ENCODE peak calls at places on chromosomes 3 and 15, in seven cellular contexts. J is CD4-positive, alpha-beta T cell; B is cardiac muscle cell; P is psoas muscle; Q is right atrium auricular region; G is effector memory CD4-positive, alpha-beta T cell; Z is Panc1. V is an unnamed sample.

GRCh38 chr15:93584021-93584420 is 495.0 kb upstream of the RGMA start:
- DNase-seq in Q (no peak), P (no peak), J (no peak), G (no peak), Z (no peak), B (no peak), V (no peak)

GRCh38 chr3:137121704-137122314 is 164.0 kb downstream of the IL20RB start:
- DNase-seq in G (no peak), P (no peak), Q (no peak), J (no peak), B (peak), Z (peak), V (no peak)

GRCh38 chr3:135141092-135141491 is 346.0 kb downstream of the EPHB1 start:
- DNase-seq in B (no peak), P (no peak), G (no peak), Q (no peak), Z (no peak), J (no peak), V (no peak)

GRCh38 chr3:130773371-130773770 is 26.7 kb upstream of the PIK3R4 start:
- DNase-seq in Z (no peak), P (no peak), G (no peak), J (no peak), Q (no peak), B (peak), V (no peak)

GRCh38 chr3:119098620-119099222 is 47.2 kb upstream of the TEX55 start:
- DNase-seq in J (no peak), P (no peak), Z (peak), Q (no peak), B (peak), G (no peak), V (peak)

GRCh38 chr3:171772427-171773056 is 37.7 kb downstream of the PLD1 start:
- DNase-seq in B (peak), Q (no peak), P (peak), J (peak), G (peak), Z (no peak), V (peak)

GRCh38 chr3:42659451-42660130 is 6.1 kb downstream of the ZBTB47 start:
- DNase-seq in P (no peak), Q (no peak), B (no peak), J (no peak), G (no peak), Z (no peak), V (no peak)

GRCh38 chr15:80942746-80943565 is 46.7 kb downstream of the MESD start:
- DNase-seq in P (peak), Q (no peak), J (no peak), B (no peak), G (no peak), Z (no peak), V (no peak)

GRCh38 chr3:59101091-59101738 is 51.4 kb upstream of the CFAP20DC start:
- DNase-seq in Q (no peak), J (no peak), P (no peak), B (peak), Z (no peak), G (no peak), V (no peak)

GRCh38 chr3:119294402-119294888 is 262 bp downstream of the ARHGAP31 start:
- DNase-seq in Q (peak), B (no peak), Z (no peak), J (peak), G (peak), P (peak), V (no peak)

GRCh38 chr3:121736112-121736511 is 13.4 kb downstream of the GOLGB1 start:
- DNase-seq in Q (no peak), J (no peak), Z (no peak), P (no peak), G (no peak), B (no peak), V (no peak)

GRCh38 chr3:128703561-128703960 is 22.4 kb upstream of the RAB7A start:
- DNase-seq in Q (no peak), J (no peak), P (no peak), G (no peak), B (no peak), Z (no peak), V (no peak)

GRCh38 chr15:84810073-84810840 is 6.9 kb upstream of the ALPK3 start:
- DNase-seq in P (no peak), Z (no peak), G (no peak), Q (peak), J (no peak), B (no peak), V (no peak)

GRCh38 chr3:40523781-40524180 is 979 bp upstream of the ZNF621 start:
- DNase-seq in P (no peak), J (no peak), Z (no peak), B (no peak), G (no peak), Q (no peak), V (no peak)

GRCh38 chr3:129226374-129226773 is 23.0 kb upstream of the COPG1 start:
- DNase-seq in Z (peak), B (peak), P (peak), J (no peak), G (no peak), Q (peak), V (no peak)

GRCh38 chr3:150469031-150469930 is 61.2 kb downstream of the TSC22D2 start:
- DNase-seq in P (peak), Q (peak), Z (peak), G (no peak), B (peak), J (no peak), V (no peak)

GRCh38 chr15:89171136-89172072 is 50.0 kb downstream of the RLBP1 start:
- DNase-seq in G (no peak), Q (no peak), J (peak), P (no peak), Z (peak), B (peak), V (peak)

GRCh38 chr15:89174476-89174875 is 46.9 kb downstream of the RLBP1 start:
- DNase-seq in B (peak), J (no peak), P (no peak), G (no peak), Z (no peak), Q (peak), V (no peak)

GRCh38 chr15:89175617-89176191 is 45.7 kb downstream of the RLBP1 start:
- DNase-seq in Q (peak), G (no peak), P (no peak), B (no peak), Z (no peak), J (no peak), V (no peak)

GRCh38 chr15:89177116-89177515 is 44.3 kb downstream of the RLBP1 start:
- DNase-seq in G (no peak), P (no peak), Q (peak), J (no peak), B (no peak), Z (no peak), V (no peak)

GRCh38 chr15:89172921-89173320 is 48.5 kb downstream of the RLBP1 start:
- DNase-seq in G (no peak), B (peak), Z (no peak), J (no peak), Q (no peak), P (no peak), V (no peak)
- H3K27ac ChIP-seq in G (no peak), B (no peak), Z (no peak), J (no peak), Q (peak), P (no peak), V (no peak)

GRCh38 chr3:113132571-113132996 is 78.8 kb upstream of the BOC start:
- DNase-seq in P (no peak), Q (no peak), J (no peak), Z (no peak), G (no peak), B (peak), V (no peak)
- H3K27ac ChIP-seq in P (no peak), Q (no peak), J (no peak), Z (no peak), G (no peak), B (no peak), V (no peak)

GRCh38 chr3:64291345-64291744 is 66.1 kb upstream of the PRICKLE2 start:
- DNase-seq in J (no peak), G (no peak), P (peak), B (peak), Q (peak), Z (peak), V (no peak)
- H3K27ac ChIP-seq in J (no peak), G (no peak), P (no peak), B (no peak), Q (peak), Z (no peak), V (no peak)

DNA sequence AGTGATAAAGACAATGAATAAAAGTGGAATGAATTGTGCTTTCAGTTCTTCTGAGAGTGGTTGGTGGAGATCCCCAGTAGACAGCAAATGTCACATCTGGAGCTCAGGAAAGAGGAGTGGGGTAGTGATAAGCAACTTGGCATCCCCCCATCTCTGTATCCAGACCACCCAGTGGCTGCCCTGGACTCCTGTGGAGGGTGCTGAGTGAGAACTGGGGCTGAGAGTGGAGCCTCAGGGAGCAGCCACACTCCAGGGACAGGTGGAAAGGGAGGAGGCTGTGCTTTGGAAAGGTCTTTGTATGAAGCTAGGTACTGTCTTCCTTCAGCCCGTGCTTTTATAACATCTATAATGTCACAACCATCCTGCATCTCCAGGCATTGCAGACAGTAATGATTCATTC is 85.6 kb upstream of the RASGRF1 start:
- DNase-seq in Q (no peak), G (no peak), Z (no peak), B (no peak), J (no peak), P (no peak), V (no peak)
- H3K27ac ChIP-seq in Q (no peak), G (no peak), Z (no peak), B (no peak), J (no peak), P (no peak), V (no peak)

GRCh38 chr15:75450307-75451201 is 936 bp downstream of the SIN3A start:
- DNase-seq in B (peak), P (peak), J (peak), Z (peak), G (peak), Q (peak), V (peak)
- H3K27ac ChIP-seq in B (peak), P (peak), J (peak), Z (peak), G (peak), Q (peak), V (peak)

GRCh38 chr3:170469151-170470062 is 50.7 kb downstream of the CLDN11 start:
- DNase-seq in Q (no peak), G (no peak), P (no peak), J (no peak), Z (no peak), B (no peak), V (no peak)

GRCh38 chr3:170470063-170471006 is 51.7 kb downstream of the CLDN11 start:
- DNase-seq in J (no peak), Q (no peak), B (no peak), G (no peak), P (no peak), Z (no peak), V (no peak)

GRCh38 chr3:170467007-170467406 is 48.3 kb downstream of the CLDN11 start:
- DNase-seq in Z (no peak), G (no peak), B (no peak), P (no peak), Q (no peak), J (no peak), V (no peak)

GRCh38 chr3:170465935-170466334 is 47.3 kb downstream of the CLDN11 start:
- DNase-seq in Z (no peak), G (no peak), B (no peak), Q (no peak), J (no peak), P (no peak), V (no peak)

GRCh38 chr3:170467560-170467959 is 48.9 kb downstream of the CLDN11 start:
- DNase-seq in Z (no peak), J (no peak), B (no peak), G (no peak), P (no peak), Q (no peak), V (no peak)
- H3K27ac ChIP-seq in Z (no peak), J (no peak), B (no peak), G (no peak), P (no peak), Q (no peak), V (no peak)

DNA sequence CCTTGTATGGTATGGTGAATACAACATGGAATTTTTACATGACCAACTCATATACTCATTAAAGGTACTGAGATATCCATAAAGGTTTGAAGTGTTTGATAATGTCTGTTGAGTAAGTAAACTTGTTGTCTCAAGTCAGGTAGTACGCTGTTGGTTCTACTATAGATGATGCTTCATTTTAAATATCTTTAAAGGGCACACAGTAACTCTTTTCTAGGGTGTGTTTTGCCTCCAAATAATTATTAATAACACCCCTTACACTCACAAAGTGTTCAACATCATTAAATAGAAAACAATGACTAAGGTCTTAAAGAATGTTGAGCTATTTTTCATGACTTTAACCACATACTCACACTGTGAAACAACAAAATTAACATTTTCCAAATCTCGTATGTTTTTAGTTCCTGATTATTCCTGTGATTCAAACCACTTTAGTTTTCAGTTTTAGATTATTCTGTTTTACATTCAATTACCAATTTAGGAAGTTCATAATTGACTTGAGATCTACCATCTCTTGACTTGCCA is 220.0 kb upstream of the NANOGP8 start:
- DNase-seq in J (no peak), B (no peak), Q (no peak), G (no peak), P (no peak), Z (no peak), V (no peak)
- H3K27ac ChIP-seq in J (no peak), B (peak), Q (peak), G (no peak), P (no peak), Z (no peak), V (no peak)

DNA sequence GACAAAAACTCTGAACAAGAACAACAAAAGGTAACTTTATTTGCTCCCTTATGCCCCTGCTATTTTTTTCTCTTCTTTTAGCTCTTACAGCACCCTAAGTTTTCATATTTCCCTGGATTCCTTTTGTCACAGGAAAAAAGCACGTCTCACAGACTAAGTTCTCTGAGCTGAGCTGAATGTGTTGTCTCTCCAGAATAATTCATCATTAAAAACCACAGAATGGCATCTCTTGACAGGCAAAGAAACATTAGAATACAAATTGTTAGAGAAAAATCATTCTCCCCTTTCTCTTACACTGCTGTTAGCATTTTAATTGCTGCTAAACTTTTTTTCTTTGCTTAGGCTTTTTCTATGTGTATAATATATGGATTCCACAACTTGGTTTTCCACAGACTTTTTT is 48.7 kb upstream of the SECISBP2L start:
- DNase-seq in B (no peak), Z (no peak), G (no peak), J (no peak), P (no peak), Q (no peak), V (no peak)
- H3K27ac ChIP-seq in B (peak), Z (no peak), G (no peak), J (no peak), P (no peak), Q (no peak), V (no peak)

GRCh38 chr3:133942761-133943535 is 47.3 kb upstream of the RAB6B start:
- DNase-seq in G (no peak), B (no peak), Q (no peak), Z (no peak), J (no peak), P (no peak), V (no peak)

GRCh38 chr3:133945696-133946095 is 50.0 kb upstream of the RAB6B start:
- DNase-seq in Z (no peak), P (no peak), B (peak), J (no peak), Q (no peak), G (no peak), V (no peak)

GRCh38 chr3:133944181-133944580 is 48.5 kb upstream of the RAB6B start:
- DNase-seq in Z (peak), Q (no peak), P (no peak), G (no peak), B (no peak), J (no peak), V (no peak)

GRCh38 chr3:133943639-133944131 is 48.0 kb upstream of the RAB6B start:
- DNase-seq in P (no peak), G (no peak), Q (no peak), Z (peak), J (no peak), B (peak), V (no peak)

GRCh38 chr3:133944641-133945441 is 49.2 kb upstream of the RAB6B start:
- DNase-seq in J (no peak), B (peak), Z (no peak), P (no peak), Q (no peak), G (no peak), V (no peak)
- H3K27ac ChIP-seq in J (no peak), B (no peak), Z (peak), P (no peak), Q (peak), G (no peak), V (no peak)

DNA sequence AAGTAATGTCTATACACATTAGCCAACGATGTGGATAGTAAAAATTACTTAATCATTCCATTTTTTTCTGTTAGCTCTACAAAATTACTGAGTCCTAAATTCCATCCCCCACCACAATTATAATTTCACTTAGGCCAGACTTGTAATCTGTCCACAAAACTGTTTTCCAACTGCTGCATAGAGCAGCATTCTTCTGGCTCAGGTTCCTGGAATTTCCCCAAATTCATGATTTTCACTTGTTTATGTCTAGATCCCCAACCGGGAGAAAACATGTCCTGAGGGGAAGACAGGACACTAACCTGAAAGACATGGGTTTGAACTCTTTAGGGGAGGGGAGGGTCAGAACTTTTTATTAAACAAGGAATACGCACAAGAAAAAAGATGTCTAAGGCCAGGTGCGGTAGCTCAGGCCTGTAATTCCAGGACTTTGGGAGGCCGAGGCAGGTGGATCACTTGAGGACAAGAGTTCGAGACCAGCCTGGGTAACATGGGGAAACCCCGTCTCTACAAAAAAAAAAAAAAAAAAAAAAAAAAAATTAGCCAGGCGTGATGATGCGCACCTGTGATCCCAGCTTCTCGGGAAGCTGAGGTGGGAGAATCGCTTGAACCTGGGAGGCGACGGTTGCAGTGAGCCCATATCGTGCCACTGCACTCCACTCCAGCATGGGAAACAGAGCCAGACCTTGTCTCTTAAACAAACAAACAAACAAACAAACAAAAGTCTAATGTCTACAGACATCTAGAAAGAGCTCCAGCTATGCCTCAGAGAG is 1.5 kb downstream of the ETFA start:
- DNase-seq in P (no peak), Q (no peak), J (no peak), B (peak), Z (no peak), G (no peak), V (no peak)
- H3K27ac ChIP-seq in P (peak), Q (peak), J (no peak), B (no peak), Z (peak), G (no peak), V (no peak)

V was measured in CD4-positive, CD25-positive, alpha-beta regulatory T cell.